ENCODE peak calls at places on chromosomes 13 and 19, in five cellular contexts. M is epithelial cell of esophagus, I is choroid plexus epithelial cell, C is pancreas, Y is fibroblast of the aortic adventitia. J is an unnamed sample.

GRCh38 chr19:40907968-40908735 is 26.1 kb upstream of the CYP2A7 start:
- DNase-seq in M (no peak), I (no peak), C (no peak), Y (no peak), J (no peak)

GRCh38 chr19:48511800-48512503 is at the start of gene LMTK3:
- DNase-seq in M (no peak), I (no peak), C (no peak), Y (peak; percentile 16), J (no peak)

GRCh38 chr13:74758188-74758587 is 624.0 kb upstream of the KLF12 start:
- DNase-seq in M (no peak), I (no peak), C (no peak), Y (no peak), J (no peak)

GRCh38 chr19:42422576-42423461 is 4.4 kb downstream of the LIPE start:
- DNase-seq in M (peak; percentile 74), I (peak; percentile 22), C (peak; percentile 45), Y (peak; percentile 15), J (no peak)

GRCh38 chr13:91119643-91120042 is 227.8 kb upstream of the MIR17HG start:
- DNase-seq in M (no peak), I (no peak), C (no peak), Y (no peak), J (no peak)

GRCh38 chr19:19747357-19748220 is 14.7 kb upstream of the ZNF14 start:
- DNase-seq in M (no peak), I (no peak), C (no peak), Y (no peak), J (no peak)

GRCh38 chr13:60620611-60621395 is 223.8 kb downstream of the TDRD3 start:
- DNase-seq in M (no peak), I (peak; percentile 12), C (no peak), Y (no peak), J (no peak)

GRCh38 chr13:30831515-30831914 is 74.6 kb upstream of the MEDAG start:
- DNase-seq in M (no peak), I (no peak), C (no peak), Y (no peak), J (no peak)

GRCh38 chr19:51019544-51019925 is at the start of gene KLK10:
- DNase-seq in M (no peak), I (no peak), C (no peak), Y (no peak), J (no peak)

GRCh38 chr13:20399961-20400360 is 125.7 kb downstream of the CRYL1 start:
- DNase-seq in M (no peak), I (no peak), C (no peak), Y (no peak), J (no peak)

GRCh38 chr13:114259974-114260373 is 21.4 kb upstream of the UPF3A start:
- DNase-seq in M (no peak), I (no peak), C (no peak), Y (no peak), J (no peak)

GRCh38 chr19:36152061-36152885 is at the start of gene COX7A1:
- DNase-seq in M (no peak), I (peak; percentile 65), C (peak; percentile 43), Y (peak; percentile 61), J (peak; percentile 45)

GRCh38 chr19:18112989-18113478 is 15.5 kb downstream of the MAST3 start:
- DNase-seq in M (peak; percentile 82), I (peak; percentile 88), C (peak; percentile 87), Y (peak; percentile 81), J (peak; percentile 64)

GRCh38 chr13:111449041-111449440 is 128.6 kb downstream of the TEX29 start:
- DNase-seq in M (no peak), I (no peak), C (no peak), Y (no peak), J (no peak)

GRCh38 chr19:32881766-32882165 is 12.2 kb upstream of the SLC7A9 start:
- DNase-seq in M (no peak), I (no peak), C (no peak), Y (no peak), J (no peak)

GRCh38 chr13:45339867-45340266 is 1.1 kb downstream of the TPT1 start:
- DNase-seq in M (no peak), I (no peak), C (no peak), Y (no peak), J (no peak)

GRCh38 chr13:73585236-73585635 is 526.4 kb downstream of the KLF5 start:
- DNase-seq in M (peak; percentile 79), I (no peak), C (no peak), Y (no peak), J (no peak)

GRCh38 chr19:38433268-38433733 is at the start of gene RYR1:
- DNase-seq in M (peak; percentile 20), I (peak; percentile 10), C (peak; percentile 24), Y (no peak), J (no peak)

GRCh38 chr19:48556163-48556562 is 4.2 kb downstream of the SULT2B1 start:
- DNase-seq in M (peak; percentile 81), I (peak; percentile 55), C (no peak), Y (peak; percentile 59), J (peak; percentile 57)

GRCh38 chr19:53965091-53965490 is 2.4 kb downstream of the CACNG8 start:
- DNase-seq in M (no peak), I (no peak), C (no peak), Y (no peak), J (no peak)

GRCh38 chr13:40137400-40137799 is 481.9 kb downstream of the COG6 start:
- DNase-seq in M (no peak), I (no peak), C (no peak), Y (no peak), J (no peak)

GRCh38 chr19:33397536-33398360 is 24.2 kb downstream of the CEBPG start:
- DNase-seq in M (no peak), I (peak; percentile 41), C (no peak), Y (no peak), J (no peak)

GRCh38 chr19:44258139-44258538 is 1.5 kb upstream of the ZNF233 start:
- DNase-seq in M (no peak), I (no peak), C (no peak), Y (no peak), J (no peak)

GRCh38 chr13:23087884-23088283 is 92.9 kb upstream of the SGCG start:
- DNase-seq in M (peak; percentile 53), I (peak; percentile 10), C (peak; percentile 15), Y (peak; percentile 11), J (peak; percentile 15)
- TF ChIP-seq CTCF in M (peak; percentile 72), I (peak; percentile 37), C (peak; percentile 28), Y (peak; percentile 54), J (peak; percentile 74)

GRCh38 chr19:11291991-11292390 is 4.0 kb upstream of the TSPAN16 start:
- DNase-seq in M (no peak), I (no peak), C (no peak), Y (no peak), J (no peak)

GRCh38 chr19:11286312-11286974 is 9.5 kb upstream of the TSPAN16 start:
- DNase-seq in M (no peak), I (peak; percentile 49), C (no peak), Y (peak; percentile 49), J (peak; percentile 11)

GRCh38 chr19:11284535-11284934 is 11.4 kb upstream of the TSPAN16 start:
- DNase-seq in M (no peak), I (peak; percentile 66), C (no peak), Y (no peak), J (no peak)

GRCh38 chr19:11291415-11291814 is 4.5 kb upstream of the TSPAN16 start:
- DNase-seq in M (no peak), I (no peak), C (no peak), Y (no peak), J (no peak)

GRCh38 chr19:11288349-11288748 is 7.6 kb upstream of the TSPAN16 start:
- DNase-seq in M (peak; percentile 48), I (peak; percentile 68), C (no peak), Y (peak; percentile 50), J (no peak)
- TF ChIP-seq CTCF in M (peak; percentile 65), I (peak; percentile 79), C (peak; percentile 26), Y (peak; percentile 72), J (peak; percentile 77)

DNA sequence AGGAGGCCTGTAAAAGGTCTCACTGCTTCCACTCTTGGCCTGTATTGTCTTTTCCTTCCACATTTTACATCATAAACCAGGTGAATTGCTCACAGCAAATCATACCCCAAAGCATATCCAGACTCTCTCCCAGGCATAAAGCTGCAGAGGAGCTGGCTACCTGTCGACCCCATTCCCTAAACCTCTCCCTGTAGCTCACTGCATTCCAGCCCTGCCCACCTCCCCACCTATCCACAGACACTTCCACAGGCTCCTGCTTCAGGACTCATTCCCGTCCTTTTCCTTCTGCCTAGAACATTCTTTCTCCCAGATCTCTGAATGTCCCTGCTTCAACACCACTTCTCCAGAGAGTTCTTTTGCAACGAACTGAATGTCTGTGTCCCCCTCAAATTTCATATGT is 46.4 kb upstream of the STARD13 start:
- DNase-seq in M (no peak), I (no peak), C (no peak), Y (no peak), J (no peak)
- TF ChIP-seq CTCF in M (no peak), I (no peak), C (no peak), Y (no peak), J (no peak)

DNA sequence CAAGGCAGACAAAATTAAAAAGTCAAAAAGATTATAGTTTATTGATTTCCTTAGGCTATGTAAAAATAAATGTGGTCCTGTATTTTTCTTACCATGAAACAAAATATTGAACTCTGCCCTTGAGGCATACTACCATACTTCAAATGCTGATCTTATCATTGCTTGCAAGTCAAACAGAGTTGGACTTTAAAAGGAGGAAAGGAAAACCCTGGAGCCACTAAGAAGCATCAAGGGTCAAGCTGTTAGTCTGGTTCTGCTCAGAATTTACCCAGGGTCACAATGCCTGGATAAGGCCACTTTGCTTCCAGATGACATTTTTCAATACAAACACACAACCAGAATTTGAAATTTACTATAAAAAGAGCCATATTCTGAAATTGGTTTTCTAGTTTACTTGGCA is 2.2 kb upstream of the FREM2 start:
- DNase-seq in M (no peak), I (no peak), C (no peak), Y (no peak), J (no peak)
- TF ChIP-seq CTCF in M (no peak), I (no peak), C (no peak), Y (no peak), J (no peak)

DNA sequence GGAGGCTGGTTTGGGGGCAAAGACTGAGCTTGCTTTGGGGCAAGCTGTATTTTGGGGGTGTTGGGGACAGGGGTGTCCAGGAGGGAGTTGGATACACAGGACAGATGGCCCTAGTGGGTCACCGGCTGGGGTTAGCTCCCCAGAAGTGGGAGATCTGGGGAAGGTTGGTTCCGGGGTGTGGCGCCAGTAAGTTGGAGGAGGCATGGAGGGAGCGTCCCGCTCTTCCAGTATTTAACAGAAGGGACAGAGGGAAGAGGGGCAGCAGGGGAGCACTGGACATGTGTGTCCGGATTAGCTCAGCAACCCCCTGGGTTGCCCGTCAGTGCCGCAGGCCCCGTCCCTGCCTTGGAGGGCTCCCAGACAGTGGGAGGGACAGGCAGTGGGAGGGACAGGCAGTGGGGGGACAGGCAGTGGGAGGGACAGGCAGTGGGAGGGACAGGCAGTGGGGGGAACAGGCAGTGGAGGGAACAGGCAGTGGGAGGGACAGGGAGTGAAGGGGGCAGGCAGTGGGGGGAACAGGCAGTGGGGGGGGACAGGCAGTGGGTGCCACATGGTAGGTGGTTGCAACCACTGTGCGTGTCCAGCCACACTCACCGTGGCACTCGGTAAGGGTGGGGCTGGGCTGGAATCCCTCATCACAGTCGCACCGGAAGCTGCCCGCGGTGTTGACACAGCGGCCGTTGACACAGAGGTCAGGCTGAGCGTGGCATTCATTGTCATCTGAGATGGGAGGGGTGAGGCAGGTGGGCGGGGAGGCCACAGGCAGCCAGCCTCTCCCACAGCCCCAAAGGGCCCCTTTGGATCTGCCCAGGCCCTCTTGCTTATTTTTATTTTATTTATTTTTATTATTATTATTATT is 33.3 kb downstream of the CCL25 start:
- DNase-seq in M (no peak), I (no peak), C (no peak), Y (no peak), J (no peak)
- TF ChIP-seq CTCF in M (no peak), I (no peak), C (no peak), Y (no peak), J (no peak)